ENCODE peak calls at places on chromosomes 2 and 18, in seven cellular contexts. Y is cardiac muscle cell; R is choroid plexus epithelial cell; A is CD4-positive, alpha-beta T cell; Z is AG04449; I is astrocyte of the spinal cord; J is IMR-90. L is an unnamed sample.

GRCh38 chr2:169528271-169528701 is 18.8 kb downstream of the KLHL41 start:
- DNase-seq in I (peak), R (peak), J (peak), Z (no peak), Y (peak), A (peak), L (peak)

GRCh38 chr2:64013053-64013452 is 6.2 kb downstream of the VPS54 start:
- DNase-seq in Z (no peak), R (no peak), Y (no peak), I (no peak), J (no peak), A (no peak), L (no peak)

GRCh38 chr2:64626963-64627760 is 26.6 kb downstream of the SERTAD2 start:
- DNase-seq in A (no peak), Z (no peak), R (no peak), J (no peak), Y (no peak), I (no peak), L (no peak)

GRCh38 chr2:201859886-201860285 is 53.5 kb downstream of the CDK15 start:
- DNase-seq in R (no peak), Z (no peak), J (peak), A (no peak), I (peak), Y (no peak), L (no peak)

GRCh38 chr2:222950886-222951285 is 90.0 kb downstream of the ACSL3 start:
- DNase-seq in A (no peak), Z (peak), I (peak), J (peak), R (peak), Y (peak), L (no peak)

GRCh38 chr2:98461650-98462049 is 17.0 kb downstream of the INPP4A start:
- DNase-seq in Y (no peak), R (no peak), Z (no peak), J (no peak), A (no peak), I (no peak), L (no peak)

GRCh38 chr2:206563374-206563773 is 78.9 kb upstream of the FAM237A start:
- DNase-seq in J (no peak), Z (no peak), R (no peak), Y (no peak), A (no peak), I (no peak), L (no peak)

GRCh38 chr2:208064220-208064951 is 39.1 kb upstream of the PLEKHM3 start:
- DNase-seq in I (peak), A (no peak), J (peak), R (peak), Y (peak), Z (peak), L (peak)

GRCh38 chr18:23226386-23226785 is 91.1 kb downstream of the CABLES1 start:
- DNase-seq in A (no peak), I (peak), Z (no peak), Y (peak), J (peak), R (peak), L (no peak)

GRCh38 chr2:71943238-71944182 is 204.2 kb downstream of the CYP26B1 start:
- DNase-seq in J (no peak), A (no peak), I (no peak), R (no peak), Y (no peak), Z (no peak), L (no peak)

GRCh38 chr2:241216211-241216761 is 27.8 kb downstream of the ANO7 start:
- DNase-seq in Z (no peak), A (no peak), I (no peak), R (no peak), J (no peak), Y (no peak), L (no peak)

GRCh38 chr2:98444436-98445166 is at the start of gene INPP4A:
- DNase-seq in J (peak), A (peak), Y (peak), R (peak), I (peak), Z (no peak), L (peak)

GRCh38 chr2:54977149-54977548 is 73.1 kb downstream of the RTN4 start:
- DNase-seq in Z (no peak), A (no peak), Y (peak), R (no peak), I (no peak), J (no peak), L (no peak)

GRCh38 chr18:8803063-8803795 is 97.9 kb downstream of the MTCL1 start:
- DNase-seq in R (no peak), J (no peak), Y (no peak), I (no peak), A (no peak), Z (no peak), L (no peak)

GRCh38 chr2:109702250-109702985 is 88.3 kb downstream of the SOWAHC start:
- DNase-seq in I (peak), R (peak), J (peak), Z (no peak), Y (peak), A (no peak), L (no peak)

GRCh38 chr2:54060000-54060399 is 55.4 kb upstream of the ACYP2 start:
- DNase-seq in Y (no peak), R (no peak), J (peak), Z (no peak), A (no peak), I (no peak), L (no peak)

GRCh38 chr2:114714316-114714715 is 271.9 kb downstream of the DPP10 start:
- DNase-seq in A (no peak), J (no peak), Y (no peak), Z (no peak), R (no peak), I (no peak), L (no peak)

GRCh38 chr2:32463110-32463509 is 106.3 kb downstream of the BIRC6 start:
- DNase-seq in Y (no peak), R (no peak), I (no peak), J (no peak), A (no peak), Z (no peak), L (no peak)

GRCh38 chr2:32464441-32464840 is 107.6 kb downstream of the BIRC6 start:
- DNase-seq in R (peak), A (no peak), Y (no peak), I (peak), J (peak), Z (no peak), L (no peak)
- TF ChIP-seq CTCF in R (no peak), A (no peak), Y (no peak), I (no peak), J (no peak), Z (no peak), L (no peak)

GRCh38 chr18:53689886-53690285 is 534.6 kb downstream of the MBD2 start:
- DNase-seq in Z (no peak), I (no peak), Y (no peak), R (no peak), A (no peak), J (no peak), L (no peak)

GRCh38 chr18:53682796-53683195 is 541.7 kb downstream of the MBD2 start:
- DNase-seq in I (no peak), Z (no peak), A (no peak), R (no peak), Y (no peak), J (no peak), L (no peak)

DNA sequence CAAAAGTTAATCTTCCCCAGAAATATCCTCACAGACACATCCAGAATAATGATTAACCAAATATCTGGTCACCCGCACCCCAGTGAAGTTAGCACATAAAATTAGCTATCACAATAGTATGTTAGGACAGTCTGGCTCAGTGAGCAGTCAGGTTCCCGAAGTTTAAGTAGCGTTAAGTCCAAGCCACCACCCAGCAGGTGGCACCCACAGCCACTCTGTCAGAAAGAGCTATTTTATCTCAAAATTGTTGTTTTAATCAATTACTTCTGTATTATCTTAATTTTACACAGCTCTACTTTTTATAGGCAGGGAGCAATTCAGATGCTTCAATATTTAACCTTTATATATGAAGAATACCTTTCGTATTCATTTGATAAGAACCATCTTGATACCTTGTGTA is 537.5 kb downstream of the MBD2 start:
- DNase-seq in Z (no peak), Y (no peak), I (no peak), J (no peak), A (no peak), R (no peak), L (no peak)
- TF ChIP-seq CTCF in Z (no peak), Y (no peak), I (no peak), J (no peak), A (no peak), R (peak), L (no peak)

DNA sequence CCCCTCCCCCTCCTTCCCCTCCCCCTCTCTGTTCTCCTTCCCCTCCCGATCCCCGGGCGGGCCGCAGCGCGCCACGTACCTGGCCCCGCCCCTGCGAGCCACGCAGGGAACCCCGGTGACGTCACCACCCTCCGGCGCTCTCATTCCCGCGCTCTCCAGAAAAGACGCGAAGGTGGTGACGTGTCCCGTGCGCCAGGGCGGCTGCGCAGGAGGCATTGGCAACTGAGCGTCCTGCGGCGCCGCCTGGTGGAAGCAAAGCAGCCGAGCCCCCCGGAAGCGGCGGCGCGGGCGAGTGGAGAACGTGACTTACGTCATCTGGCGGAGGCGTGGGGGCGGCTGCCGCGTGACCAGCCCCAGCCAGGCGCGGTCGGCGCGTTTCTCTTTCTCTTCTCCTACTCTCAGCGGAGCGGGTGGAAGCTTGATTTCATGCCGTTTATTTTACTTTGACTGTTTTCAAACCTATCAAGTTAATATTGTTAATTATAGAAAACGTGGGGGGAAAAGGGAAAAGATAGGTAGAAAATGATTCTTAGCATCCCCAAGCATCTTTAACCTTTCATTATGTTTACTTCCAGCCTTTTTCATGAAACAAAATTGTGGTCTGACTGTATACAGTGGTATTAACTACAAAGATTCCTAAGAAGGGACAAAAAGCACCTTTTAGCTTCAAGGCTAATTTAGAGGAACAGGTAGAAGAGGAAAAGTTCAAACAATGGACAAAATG is 48.1 kb downstream of the C2orf42 start:
- DNase-seq in I (peak), Y (peak), J (peak), A (peak), R (peak), Z (peak), L (peak)
- TF ChIP-seq CTCF in I (peak), Y (peak), J (peak), A (peak), R (peak), Z (peak), L (peak)

GRCh38 chr2:230814616-230815015 is 50.1 kb upstream of the ITM2C start:
- DNase-seq in I (peak), Z (no peak), J (peak), Y (peak), R (peak), A (no peak), L (peak)
- TF ChIP-seq CTCF in I (peak), Z (no peak), J (peak), Y (peak), R (peak), A (peak), L (peak)

DNA sequence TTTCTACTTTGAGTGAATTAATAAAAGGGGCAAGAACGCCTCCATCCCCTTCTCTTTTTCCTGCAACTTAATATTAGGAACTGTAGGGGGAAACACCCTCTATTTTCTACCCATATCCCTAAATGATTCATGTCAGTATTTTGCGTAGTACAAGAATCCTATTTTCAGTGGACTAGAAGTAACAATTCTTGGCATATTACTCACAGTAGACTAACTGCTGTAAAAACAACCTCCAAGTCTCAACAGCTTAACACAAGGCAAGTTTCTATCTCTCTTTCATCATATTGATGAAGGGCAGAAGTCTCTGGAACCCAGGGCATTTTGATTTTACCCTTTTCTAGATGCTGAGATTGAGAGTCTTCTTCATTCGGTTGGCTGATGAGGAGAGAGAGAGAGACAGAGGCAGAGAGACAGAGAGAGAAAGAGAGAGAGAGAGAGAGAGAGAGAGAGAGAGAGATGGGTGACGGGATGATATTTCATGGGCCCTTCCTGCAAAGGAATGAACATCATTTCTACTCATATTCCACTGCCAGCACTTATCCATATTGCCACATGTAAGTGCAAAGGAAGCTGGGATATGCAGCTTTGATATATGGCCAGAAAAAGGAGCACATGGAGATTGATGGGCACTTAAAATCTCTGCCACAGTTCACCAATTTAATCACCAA is 481.6 kb downstream of the LPIN1 start:
- DNase-seq in I (peak), R (peak), Z (peak), Y (no peak), A (no peak), J (peak), L (no peak)
- TF ChIP-seq CTCF in I (no peak), R (no peak), Z (no peak), Y (no peak), A (no peak), J (no peak), L (no peak)

DNA sequence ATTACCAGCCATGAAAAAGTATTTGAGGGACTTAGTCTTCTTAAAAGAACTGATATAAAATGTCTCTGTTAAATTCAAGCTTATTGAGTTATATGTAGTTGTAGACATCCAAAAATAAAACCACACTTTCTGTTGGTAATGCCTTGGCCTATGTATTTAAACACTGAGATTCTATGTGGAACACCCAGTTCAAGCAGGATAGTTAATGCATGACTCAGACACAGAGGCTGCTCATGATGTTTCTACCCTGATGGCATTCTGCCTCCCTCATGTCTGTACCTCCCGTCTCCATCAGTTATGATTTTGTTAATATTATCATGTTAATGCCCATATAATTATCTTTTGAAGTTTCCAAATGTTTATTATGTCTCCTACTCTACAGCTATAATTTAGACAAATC is 164.5 kb downstream of the XIRP2 start:
- DNase-seq in R (peak), I (peak), Y (peak), Z (no peak), J (peak), A (no peak), L (no peak)
- TF ChIP-seq CTCF in R (no peak), I (no peak), Y (no peak), Z (no peak), J (no peak), A (no peak), L (no peak)

GRCh38 chr2:218645126-218645525 is 14.3 kb downstream of the ZNF142 start:
- DNase-seq in I (peak), R (peak), Z (no peak), Y (peak), J (peak), A (no peak), L (no peak)

GRCh38 chr2:218644721-218645120 is 14.7 kb downstream of the ZNF142 start:
- DNase-seq in Z (no peak), A (no peak), Y (no peak), R (no peak), J (no peak), I (no peak), L (no peak)

GRCh38 chr2:218643751-218644310 is 15.6 kb downstream of the ZNF142 start:
- DNase-seq in I (no peak), R (no peak), J (no peak), Y (no peak), A (no peak), Z (no peak), L (no peak)

GRCh38 chr2:218642786-218643185 is 16.6 kb downstream of the ZNF142 start:
- DNase-seq in I (no peak), A (no peak), Z (no peak), J (no peak), R (no peak), Y (no peak), L (no peak)

DNA sequence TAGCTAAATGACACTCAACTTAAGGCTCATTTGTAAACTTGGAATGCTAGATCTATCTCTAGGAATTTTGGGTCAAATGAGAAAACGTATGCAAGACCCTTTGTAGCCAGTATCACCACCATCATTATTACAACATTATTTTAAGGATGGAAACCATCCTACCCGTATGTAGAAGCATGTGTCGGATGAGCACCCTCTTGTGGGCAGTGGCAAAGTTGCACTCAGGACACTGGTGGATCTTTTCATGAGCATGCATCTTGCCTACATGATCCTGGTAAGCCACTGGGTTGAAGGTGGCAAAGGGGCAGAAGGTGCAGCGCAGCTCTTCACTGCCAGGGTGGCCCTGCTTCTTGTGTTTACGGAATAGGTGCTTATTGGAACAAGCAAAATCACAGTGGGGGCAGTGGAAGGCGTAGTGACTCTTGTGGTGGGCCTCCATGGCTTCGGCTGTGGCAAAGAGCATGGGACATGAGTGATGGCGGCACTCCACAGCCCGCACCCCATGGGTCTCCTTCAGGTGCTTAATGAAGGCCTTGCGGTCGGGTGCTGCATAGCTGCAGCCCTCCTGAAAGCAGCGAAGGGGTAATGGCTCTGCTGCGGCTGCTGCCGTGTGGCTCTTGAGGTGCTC is 10.8 kb downstream of the ZNF142 start:
- DNase-seq in Z (no peak), A (peak), Y (peak), R (peak), I (peak), J (peak), L (peak)
- TF ChIP-seq CTCF in Z (peak), A (peak), Y (peak), R (peak), I (peak), J (peak), L (peak)

DNA sequence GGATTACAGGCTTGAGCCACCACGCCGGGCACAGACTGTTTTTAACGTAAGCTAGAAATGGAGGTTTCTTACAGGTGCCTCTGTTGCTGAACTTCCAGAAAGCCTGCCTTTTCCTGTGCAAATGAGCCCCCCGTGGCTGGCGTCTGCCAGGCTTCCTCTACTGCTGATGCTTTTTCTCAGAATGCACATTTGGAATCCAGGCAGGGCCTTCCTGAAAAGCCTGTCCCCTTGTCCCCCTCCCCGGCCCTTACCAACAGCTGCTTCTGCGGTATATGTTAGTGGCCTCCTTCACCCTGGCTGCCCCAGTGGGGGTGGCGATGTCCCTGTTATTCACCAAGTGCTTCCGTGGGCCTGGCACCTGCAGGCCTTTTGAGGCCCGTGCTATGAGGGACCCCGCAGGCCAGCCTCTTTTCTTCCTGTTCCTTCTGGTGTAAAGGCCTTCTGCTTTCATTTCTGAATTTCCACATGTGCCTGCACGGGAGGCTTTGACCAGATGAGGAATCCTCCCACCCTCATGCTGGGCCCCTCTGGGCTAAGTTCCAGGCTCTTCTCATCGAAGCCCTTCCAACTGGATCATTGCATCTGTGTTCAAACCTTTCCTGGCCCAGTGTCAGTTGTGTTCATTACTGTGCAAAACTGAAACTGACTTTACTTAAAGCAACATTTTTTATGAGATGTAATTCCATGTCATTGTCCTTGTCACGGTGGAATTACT is 10.4 kb downstream of the CNDP2 start:
- DNase-seq in Z (no peak), Y (peak), I (peak), A (no peak), J (peak), R (peak), L (no peak)
- TF ChIP-seq CTCF in Z (no peak), Y (no peak), I (no peak), A (no peak), J (no peak), R (no peak), L (no peak)

GRCh38 chr18:55779711-55780590 is 192.0 kb upstream of the TCF4 start:
- DNase-seq in A (no peak), R (peak), Y (peak), I (peak), J (peak), Z (no peak), L (no peak)
- TF ChIP-seq CTCF in A (no peak), R (peak), Y (peak), I (peak), J (peak), Z (no peak), L (no peak)

GRCh38 chr2:130366720-130367119 is 10.9 kb downstream of the PTPN18 start:
- DNase-seq in R (no peak), Z (no peak), A (no peak), Y (no peak), I (no peak), J (no peak), L (no peak)
- TF ChIP-seq CTCF in R (no peak), Z (no peak), A (no peak), Y (no peak), I (no peak), J (no peak), L (no peak)